ENCODE peak calls at places on chromosome 2, in six cellular contexts. One of them, this sample, is unnamed.

GRCh38 chr2:37568565-37568964 is 102.9 kb downstream of the CDC42EP3 start:
- DNase-seq in BJ: no peak
- DNase-seq in CD8-positive, alpha-beta T cell: peak
- DNase-seq in heart left ventricle: no peak
- DNase-seq in suprapubic skin: no peak
- DNase-seq in fibroblast of lung: no peak
- DNase-seq in this sample: no peak

GRCh38 chr2:150309681-150310080 is 177.8 kb downstream of the RND3 start:
- DNase-seq in BJ: no peak
- DNase-seq in CD8-positive, alpha-beta T cell: no peak
- DNase-seq in heart left ventricle: no peak
- DNase-seq in suprapubic skin: no peak
- DNase-seq in fibroblast of lung: peak
- DNase-seq in this sample: no peak

GRCh38 chr2:101360229-101360628 is 27.1 kb downstream of the CREG2 start:
- DNase-seq in BJ: no peak
- DNase-seq in CD8-positive, alpha-beta T cell: no peak
- DNase-seq in heart left ventricle: no peak
- DNase-seq in suprapubic skin: no peak
- DNase-seq in fibroblast of lung: peak
- DNase-seq in this sample: no peak

GRCh38 chr2:83365476-83365875 is 1093.6 kb downstream of the SUCLG1 start:
- DNase-seq in BJ: no peak
- DNase-seq in CD8-positive, alpha-beta T cell: no peak
- DNase-seq in heart left ventricle: no peak
- DNase-seq in suprapubic skin: no peak
- DNase-seq in fibroblast of lung: no peak
- DNase-seq in this sample: no peak

GRCh38 chr2:204145197-204146190 is 208.9 kb downstream of the ICOS start:
- DNase-seq in BJ: no peak
- DNase-seq in CD8-positive, alpha-beta T cell: peak
- DNase-seq in heart left ventricle: peak
- DNase-seq in suprapubic skin: peak
- DNase-seq in fibroblast of lung: peak
- DNase-seq in this sample: peak

GRCh38 chr2:33116799-33117198 is 170.0 kb downstream of the LTBP1 start:
- DNase-seq in BJ: no peak
- DNase-seq in CD8-positive, alpha-beta T cell: no peak
- DNase-seq in heart left ventricle: no peak
- DNase-seq in suprapubic skin: no peak
- DNase-seq in fibroblast of lung: no peak
- DNase-seq in this sample: no peak

GRCh38 chr2:152221870-152222269 is 46.3 kb upstream of the STAM2 start:
- DNase-seq in BJ: no peak
- DNase-seq in CD8-positive, alpha-beta T cell: no peak
- DNase-seq in heart left ventricle: no peak
- DNase-seq in suprapubic skin: no peak
- DNase-seq in fibroblast of lung: peak
- DNase-seq in this sample: no peak

GRCh38 chr2:148362144-148362796 is 282.3 kb upstream of the EPC2 start:
- DNase-seq in BJ: no peak
- DNase-seq in CD8-positive, alpha-beta T cell: no peak
- DNase-seq in heart left ventricle: no peak
- DNase-seq in suprapubic skin: no peak
- DNase-seq in fibroblast of lung: no peak
- DNase-seq in this sample: no peak

GRCh38 chr2:19757586-19757985 is 144.2 kb downstream of the TTC32 start:
- DNase-seq in BJ: no peak
- DNase-seq in CD8-positive, alpha-beta T cell: no peak
- DNase-seq in heart left ventricle: no peak
- DNase-seq in suprapubic skin: no peak
- DNase-seq in fibroblast of lung: no peak
- DNase-seq in this sample: no peak

GRCh38 chr2:219453691-219454131 is 19.1 kb downstream of the SPEG start:
- DNase-seq in BJ: peak
- DNase-seq in CD8-positive, alpha-beta T cell: no peak
- DNase-seq in heart left ventricle: peak
- DNase-seq in suprapubic skin: no peak
- DNase-seq in fibroblast of lung: peak
- DNase-seq in this sample: no peak

GRCh38 chr2:64359176-64359891 is 94.6 kb upstream of the LGALSL start:
- DNase-seq in BJ: no peak
- DNase-seq in CD8-positive, alpha-beta T cell: no peak
- DNase-seq in heart left ventricle: no peak
- DNase-seq in suprapubic skin: no peak
- DNase-seq in fibroblast of lung: peak
- DNase-seq in this sample: no peak

GRCh38 chr2:168033966-168034365 is 213.4 kb downstream of the STK39 start:
- DNase-seq in BJ: no peak
- DNase-seq in CD8-positive, alpha-beta T cell: no peak
- DNase-seq in heart left ventricle: no peak
- DNase-seq in suprapubic skin: no peak
- DNase-seq in fibroblast of lung: no peak
- DNase-seq in this sample: no peak

GRCh38 chr2:235642446-235643107 is 148.7 kb downstream of the AGAP1 start:
- DNase-seq in BJ: no peak
- DNase-seq in CD8-positive, alpha-beta T cell: no peak
- DNase-seq in heart left ventricle: peak
- DNase-seq in suprapubic skin: no peak
- DNase-seq in fibroblast of lung: peak
- DNase-seq in this sample: no peak

GRCh38 chr2:95333888-95334338 is 36.8 kb downstream of the KCNIP3 start:
- DNase-seq in BJ: peak
- DNase-seq in CD8-positive, alpha-beta T cell: no peak
- DNase-seq in heart left ventricle: no peak
- DNase-seq in suprapubic skin: peak
- DNase-seq in fibroblast of lung: peak
- DNase-seq in this sample: no peak

GRCh38 chr2:158211516-158211915 is 109.8 kb downstream of the UPP2 start:
- DNase-seq in BJ: no peak
- DNase-seq in CD8-positive, alpha-beta T cell: no peak
- DNase-seq in heart left ventricle: no peak
- DNase-seq in suprapubic skin: no peak
- DNase-seq in fibroblast of lung: peak
- DNase-seq in this sample: no peak

GRCh38 chr2:203003716-203004115 is 11.0 kb upstream of the NBEAL1 start:
- DNase-seq in BJ: no peak
- DNase-seq in CD8-positive, alpha-beta T cell: no peak
- DNase-seq in heart left ventricle: no peak
- DNase-seq in suprapubic skin: no peak
- DNase-seq in fibroblast of lung: no peak
- DNase-seq in this sample: no peak

GRCh38 chr2:44930274-44930826 is 11.2 kb upstream of the SIX3 start:
- DNase-seq in BJ: no peak
- DNase-seq in CD8-positive, alpha-beta T cell: no peak
- DNase-seq in heart left ventricle: no peak
- DNase-seq in suprapubic skin: no peak
- DNase-seq in fibroblast of lung: no peak
- DNase-seq in this sample: no peak

GRCh38 chr2:187499941-187500532 is 52.0 kb upstream of the CALCRL start:
- DNase-seq in BJ: no peak
- DNase-seq in CD8-positive, alpha-beta T cell: peak
- DNase-seq in heart left ventricle: peak
- DNase-seq in suprapubic skin: peak
- DNase-seq in fibroblast of lung: peak
- DNase-seq in this sample: peak

GRCh38 chr2:69554981-69555380 is 88.6 kb downstream of the AAK1 start:
- DNase-seq in BJ: no peak
- DNase-seq in CD8-positive, alpha-beta T cell: no peak
- DNase-seq in heart left ventricle: no peak
- DNase-seq in suprapubic skin: no peak
- DNase-seq in fibroblast of lung: no peak
- DNase-seq in this sample: no peak

GRCh38 chr2:28164280-28164801 is 228.3 kb upstream of the FOSL2 start:
- DNase-seq in BJ: no peak
- DNase-seq in CD8-positive, alpha-beta T cell: no peak
- DNase-seq in heart left ventricle: peak
- DNase-seq in suprapubic skin: no peak
- DNase-seq in fibroblast of lung: no peak
- DNase-seq in this sample: no peak

GRCh38 chr2:211816739-211817138 is 721.9 kb downstream of the ERBB4 start:
- DNase-seq in BJ: no peak
- DNase-seq in CD8-positive, alpha-beta T cell: no peak
- DNase-seq in heart left ventricle: no peak
- DNase-seq in suprapubic skin: no peak
- DNase-seq in fibroblast of lung: no peak
- DNase-seq in this sample: no peak

GRCh38 chr2:85750509-85751299 is 3.1 kb upstream of the ATOH8 start:
- DNase-seq in BJ: no peak
- DNase-seq in CD8-positive, alpha-beta T cell: peak
- DNase-seq in heart left ventricle: peak
- DNase-seq in suprapubic skin: no peak
- DNase-seq in fibroblast of lung: peak
- DNase-seq in this sample: peak

GRCh38 chr2:172207916-172208315 is 105.2 kb upstream of the DLX2 start:
- DNase-seq in BJ: no peak
- DNase-seq in CD8-positive, alpha-beta T cell: no peak
- DNase-seq in heart left ventricle: no peak
- DNase-seq in suprapubic skin: no peak
- DNase-seq in fibroblast of lung: no peak
- DNase-seq in this sample: no peak

GRCh38 chr2:9045595-9045994 is 42.1 kb upstream of the MBOAT2 start:
- DNase-seq in BJ: no peak
- DNase-seq in CD8-positive, alpha-beta T cell: no peak
- DNase-seq in heart left ventricle: no peak
- DNase-seq in suprapubic skin: no peak
- DNase-seq in fibroblast of lung: no peak
- DNase-seq in this sample: no peak

DNA sequence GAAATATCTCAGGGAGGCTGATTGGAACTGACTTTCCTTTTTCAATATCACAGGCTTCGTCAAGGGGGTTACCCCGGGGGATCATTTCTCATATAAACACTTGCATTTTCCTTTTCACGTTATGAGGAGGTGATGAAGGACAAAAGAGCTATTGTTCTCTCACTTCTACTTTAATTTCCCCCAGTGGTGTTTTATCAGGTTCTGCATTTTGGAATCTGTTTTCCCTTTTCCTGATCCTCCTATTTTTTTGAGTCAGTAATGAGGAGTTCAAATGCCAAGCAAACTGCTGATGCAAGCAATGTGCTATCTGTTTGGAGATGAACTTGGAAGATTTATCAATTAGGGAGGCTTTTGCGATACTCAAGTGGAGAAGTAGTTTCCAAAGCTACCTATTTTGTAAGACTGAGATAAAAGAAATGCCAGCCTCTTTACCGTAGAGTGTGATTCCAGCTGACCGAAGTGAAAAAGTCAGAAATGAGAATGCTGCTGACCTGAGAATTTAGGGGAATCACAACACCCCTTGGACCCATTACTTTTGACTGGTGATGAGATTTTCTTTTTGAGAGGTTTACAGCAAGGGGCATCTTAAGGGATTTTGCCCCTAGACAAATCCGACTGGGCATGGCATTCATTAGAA is 556.0 kb downstream of the RNF144A start:
- DNase-seq in BJ: no peak
- DNase-seq in CD8-positive, alpha-beta T cell: no peak
- DNase-seq in heart left ventricle: no peak
- DNase-seq in suprapubic skin: no peak
- DNase-seq in fibroblast of lung: no peak
- DNase-seq in this sample: no peak
- H3K4me3 ChIP-seq in BJ: no peak
- H3K4me3 ChIP-seq in CD8-positive, alpha-beta T cell: no peak
- H3K4me3 ChIP-seq in heart left ventricle: no peak
- H3K4me3 ChIP-seq in suprapubic skin: no peak
- H3K4me3 ChIP-seq in fibroblast of lung: no peak
- H3K4me3 ChIP-seq in this sample: no peak

DNA sequence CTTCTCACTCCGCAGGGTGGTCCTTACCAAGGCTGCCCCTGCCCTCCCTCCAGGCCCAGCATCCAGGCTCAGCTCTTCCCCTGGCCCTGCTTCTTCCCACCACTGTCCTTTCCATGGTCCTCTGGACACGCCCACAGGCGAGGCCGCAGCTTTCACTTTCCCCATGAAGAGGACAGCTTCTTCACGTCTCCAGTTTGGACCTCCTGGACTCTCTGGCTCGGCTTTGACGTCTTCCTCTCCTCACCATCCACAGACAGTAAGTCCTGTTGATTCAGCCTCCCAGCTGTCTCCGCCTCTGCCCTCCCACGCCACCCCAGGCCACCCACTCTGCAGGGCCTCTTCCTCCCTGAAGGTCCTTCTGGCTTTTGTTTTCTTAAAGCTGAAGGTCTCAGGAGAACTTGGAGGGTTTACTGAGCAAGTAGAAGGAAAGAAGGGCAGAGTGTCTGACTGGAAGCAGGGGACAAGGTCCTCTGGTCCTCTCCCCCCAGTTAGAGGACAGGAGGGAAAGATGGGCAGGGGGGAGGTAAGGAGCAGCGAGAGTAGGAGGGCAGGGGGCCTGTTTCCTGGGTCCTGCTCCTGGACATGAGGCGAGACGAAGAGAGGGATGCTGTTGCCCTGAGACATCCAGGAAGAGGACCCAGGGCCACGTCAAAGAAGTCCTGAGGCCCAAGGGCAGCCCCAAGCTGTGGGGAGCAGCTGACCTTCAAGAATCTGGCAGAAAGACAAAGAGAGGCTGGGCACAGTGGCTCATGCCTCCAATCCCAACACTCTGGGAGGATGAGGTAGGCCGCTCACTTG is 24.7 kb upstream of the NMUR1 start:
- DNase-seq in BJ: no peak
- DNase-seq in CD8-positive, alpha-beta T cell: no peak
- DNase-seq in heart left ventricle: peak
- DNase-seq in suprapubic skin: no peak
- DNase-seq in fibroblast of lung: no peak
- DNase-seq in this sample: no peak
- H3K4me3 ChIP-seq in BJ: no peak
- H3K4me3 ChIP-seq in CD8-positive, alpha-beta T cell: no peak
- H3K4me3 ChIP-seq in heart left ventricle: peak
- H3K4me3 ChIP-seq in suprapubic skin: peak
- H3K4me3 ChIP-seq in fibroblast of lung: peak
- H3K4me3 ChIP-seq in this sample: no peak

GRCh38 chr2:238493880-238494572 is 67.3 kb downstream of the ASB1 start:
- DNase-seq in BJ: no peak
- DNase-seq in CD8-positive, alpha-beta T cell: peak
- DNase-seq in heart left ventricle: no peak
- DNase-seq in suprapubic skin: no peak
- DNase-seq in fibroblast of lung: no peak
- DNase-seq in this sample: no peak
- H3K4me3 ChIP-seq in BJ: no peak
- H3K4me3 ChIP-seq in CD8-positive, alpha-beta T cell: peak
- H3K4me3 ChIP-seq in heart left ventricle: no peak
- H3K4me3 ChIP-seq in suprapubic skin: no peak
- H3K4me3 ChIP-seq in fibroblast of lung: no peak
- H3K4me3 ChIP-seq in this sample: no peak

DNA sequence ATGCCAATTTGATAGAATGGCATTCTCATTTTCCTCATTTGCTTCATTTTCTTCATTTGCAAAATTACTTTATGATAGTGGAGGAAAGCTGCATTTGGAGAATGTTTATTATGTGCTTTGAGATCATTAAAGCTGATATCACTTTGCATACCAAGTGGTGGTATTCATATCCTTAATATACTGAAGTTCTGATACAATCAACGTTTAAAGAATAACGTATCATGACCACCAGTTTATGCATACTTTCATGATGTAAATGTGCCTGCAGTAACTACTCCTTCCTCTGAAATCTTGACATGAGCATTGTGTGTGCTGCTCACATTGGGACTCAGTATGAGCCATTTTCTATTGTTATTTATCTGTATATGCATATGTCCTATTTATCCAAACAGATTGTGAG is 302.1 kb downstream of the ARHGAP15 start:
- DNase-seq in BJ: no peak
- DNase-seq in CD8-positive, alpha-beta T cell: no peak
- DNase-seq in heart left ventricle: no peak
- DNase-seq in suprapubic skin: no peak
- DNase-seq in fibroblast of lung: peak
- DNase-seq in this sample: no peak
- H3K4me3 ChIP-seq in BJ: no peak
- H3K4me3 ChIP-seq in CD8-positive, alpha-beta T cell: no peak
- H3K4me3 ChIP-seq in heart left ventricle: no peak
- H3K4me3 ChIP-seq in suprapubic skin: no peak
- H3K4me3 ChIP-seq in fibroblast of lung: no peak
- H3K4me3 ChIP-seq in this sample: no peak

GRCh38 chr2:71333619-71334018 is 2.0 kb downstream of the ZNF638 start:
- DNase-seq in BJ: no peak
- DNase-seq in CD8-positive, alpha-beta T cell: no peak
- DNase-seq in heart left ventricle: no peak
- DNase-seq in suprapubic skin: no peak
- DNase-seq in fibroblast of lung: peak
- DNase-seq in this sample: no peak
- H3K4me3 ChIP-seq in BJ: peak
- H3K4me3 ChIP-seq in CD8-positive, alpha-beta T cell: peak
- H3K4me3 ChIP-seq in heart left ventricle: peak
- H3K4me3 ChIP-seq in suprapubic skin: peak
- H3K4me3 ChIP-seq in fibroblast of lung: peak
- H3K4me3 ChIP-seq in this sample: peak

This sample was measured in HL-60.